ENCODE peak calls at places on chromosomes 12 and 14, in six cellular contexts. W, H, Q, X, S and Z are unnamed samples.
A peak's percentile ranks its signal among the peaks of the same experiment; 100 is the strongest.

GRCh38 chr14:31127690-31128089 is 79.9 kb downstream of the HECTD1 start:
- DNase-seq in W (no peak), Q (no peak), S (peak; percentile 55), X (no peak), H (no peak), Z (no peak)

GRCh38 chr12:88658009-88658408 is 77.7 kb upstream of the KITLG start:
- DNase-seq in W (no peak), Q (no peak), H (no peak), X (no peak), S (no peak), Z (no peak)

GRCh38 chr14:99039316-99040041 is 232.5 kb downstream of the BCL11B start:
- DNase-seq in Q (no peak), X (no peak), H (no peak), S (no peak), W (no peak), Z (no peak)

GRCh38 chr12:64609543-64610091 is 678 bp upstream of the RASSF3 start:
- DNase-seq in S (no peak), X (peak; percentile 20), Q (no peak), W (no peak), H (no peak), Z (no peak)

GRCh38 chr12:46387697-46388096 is 15.1 kb upstream of the SLC38A2 start:
- DNase-seq in X (no peak), H (no peak), Q (peak; percentile 78), W (no peak), S (no peak), Z (no peak)

GRCh38 chr14:105864651-105865265 is 338.4 kb downstream of the TMEM121 start:
- DNase-seq in S (no peak), Q (peak; percentile 54), W (peak; percentile 8), X (no peak), H (peak; percentile 7), Z (peak; percentile 8)

GRCh38 chr12:109529618-109530300 is 43.5 kb downstream of the MMAB start:
- DNase-seq in Q (no peak), X (no peak), W (no peak), H (no peak), S (no peak), Z (no peak)

GRCh38 chr14:66746316-66747006 is 238.5 kb downstream of the GPHN start:
- DNase-seq in W (no peak), Q (no peak), S (peak; percentile 12), X (peak; percentile 58), H (no peak), Z (peak; percentile 7)

GRCh38 chr12:15088115-15088514 is 115.3 kb downstream of the PDE6H start:
- DNase-seq in W (no peak), X (no peak), S (no peak), H (no peak), Q (no peak), Z (no peak)

GRCh38 chr12:99390707-99391106 is 256.8 kb upstream of the GARIN6 start:
- DNase-seq in S (no peak), W (no peak), H (peak; percentile 15), X (no peak), Q (no peak), Z (no peak)

GRCh38 chr12:3101309-3102022 is 24.3 kb downstream of the TSPAN9 start:
- DNase-seq in H (no peak), X (peak; percentile 57), W (no peak), S (no peak), Q (no peak), Z (no peak)

GRCh38 chr12:126668961-126669360 is 1598.0 kb upstream of the TMEM132C start:
- DNase-seq in X (no peak), W (no peak), S (no peak), H (no peak), Q (no peak), Z (no peak)

GRCh38 chr14:21206753-21207684 is 51.2 kb upstream of the OR5AU1 start:
- DNase-seq in X (no peak), Q (no peak), S (no peak), H (no peak), W (no peak), Z (no peak)

GRCh38 chr12:91777268-91777997 is 368.2 kb downstream of the BTG1 start:
- DNase-seq in H (no peak), Q (no peak), S (peak; percentile 0), X (peak; percentile 1), W (no peak), Z (no peak)

GRCh38 chr12:76020281-76020680 is 11.3 kb downstream of the PHLDA1 start:
- DNase-seq in X (peak; percentile 80), H (no peak), W (peak; percentile 29), S (no peak), Q (peak; percentile 78), Z (no peak)

GRCh38 chr12:52494100-52494499 is 1.0 kb upstream of the KRT6A start:
- DNase-seq in W (no peak), Q (no peak), S (no peak), X (no peak), H (no peak), Z (no peak)

GRCh38 chr14:26138764-26139445 is 458.9 kb downstream of the NOVA1 start:
- DNase-seq in H (no peak), S (no peak), W (no peak), X (no peak), Q (no peak), Z (no peak)

GRCh38 chr12:125183187-125184067 is 118.2 kb downstream of the AACS start:
- DNase-seq in S (peak; percentile 39), X (peak; percentile 66), Q (peak; percentile 92), W (peak; percentile 53), H (peak; percentile 78), Z (peak; percentile 62)

GRCh38 chr14:99822166-99822527 is 28.9 kb downstream of the EML1 start:
- DNase-seq in H (no peak), X (no peak), Q (no peak), W (no peak), S (no peak), Z (no peak)

GRCh38 chr12:78559441-78559840 is 305.1 kb upstream of the SYT1 start:
- DNase-seq in S (no peak), Q (no peak), W (no peak), X (peak; percentile 6), H (no peak), Z (no peak)

GRCh38 chr12:54300267-54300731 is 516 bp downstream of the NFE2 start:
- DNase-seq in S (no peak), Q (no peak), H (no peak), W (no peak), X (no peak), Z (no peak)

GRCh38 chr12:53287741-53288216 is 7.6 kb upstream of the PFDN5 start:
- DNase-seq in W (peak; percentile 63), H (peak; percentile 72), Q (peak; percentile 91), S (peak; percentile 38), X (peak; percentile 61), Z (peak; percentile 82)

GRCh38 chr12:104304261-104305004 is 894 bp downstream of the EID3 start:
- DNase-seq in S (no peak), W (no peak), X (no peak), H (no peak), Q (no peak), Z (no peak)

DNA sequence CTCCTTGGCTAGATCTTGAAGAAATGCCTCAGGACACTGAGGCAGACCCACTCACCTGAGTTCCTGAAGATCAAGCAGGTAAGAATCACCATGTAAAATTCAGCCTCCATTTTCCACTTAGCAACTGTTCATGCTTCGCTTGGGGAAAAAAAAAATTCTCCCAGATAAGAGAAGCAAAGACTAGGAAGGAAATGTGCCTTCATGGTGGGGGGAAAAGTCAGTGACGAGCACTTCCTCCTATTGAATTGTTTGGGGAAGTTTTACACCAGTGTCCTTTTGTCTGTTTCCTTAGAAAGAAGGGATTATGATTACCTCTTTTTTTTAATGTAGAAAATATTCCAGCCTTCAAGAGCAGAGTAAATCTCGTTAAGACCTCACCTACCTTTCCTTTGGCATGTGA is at the start of gene PTPRB:
- DNase-seq in W (no peak), S (no peak), H (no peak), Q (no peak), X (no peak), Z (no peak)
- TF ChIP-seq POLR2A in W (no peak), S (no peak), H (no peak), Q (no peak), X (no peak), Z (no peak)

DNA sequence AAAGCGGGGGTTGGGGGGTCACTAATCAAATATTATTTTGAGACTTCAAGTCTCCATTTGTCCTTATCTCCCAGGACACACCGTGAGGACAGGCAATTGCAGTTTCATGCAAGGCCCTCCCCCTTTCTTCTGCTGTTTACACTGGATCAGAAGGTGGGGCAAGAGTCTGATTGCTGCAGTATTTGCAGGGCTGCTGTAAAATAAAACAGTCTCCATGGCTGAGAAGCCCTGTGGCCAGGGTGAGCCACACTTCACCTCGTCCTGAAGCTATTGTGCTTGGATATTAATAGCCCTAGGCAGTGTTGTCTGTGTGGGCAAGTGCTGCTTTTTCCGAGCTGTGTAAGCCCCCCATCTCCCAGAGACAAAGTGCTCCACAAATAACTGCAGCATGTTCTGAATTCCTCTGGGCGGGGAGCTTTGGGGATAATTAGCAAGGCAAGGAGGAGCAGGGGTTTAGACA is 187.4 kb upstream of the NTF3 start:
- DNase-seq in X (no peak), S (no peak), W (no peak), H (no peak), Q (no peak), Z (no peak)
- H3K4me1 ChIP-seq in X (peaks cover 3% of the 10 kb centered on the region), S (no peaks in the 10 kb centered on the region), W (no peaks in the 10 kb centered on the region), H (no peaks in the 10 kb centered on the region), Q (no peaks in the 10 kb centered on the region), Z (no peaks in the 10 kb centered on the region)

GRCh38 chr14:24135584-24135833 is 485 bp upstream of the PSME1 start:
- DNase-seq in X (no peak), S (no peak), H (no peak), W (no peak), Q (no peak), Z (no peak)

GRCh38 chr14:24136684-24137528 is 912 bp downstream of the PSME1 start:
- DNase-seq in Q (peak; percentile 76), S (no peak), H (no peak), W (no peak), X (no peak), Z (no peak)

GRCh38 chr14:24137529-24138395 is 1.8 kb downstream of the PSME1 start:
- DNase-seq in H (no peak), W (no peak), S (no peak), Q (peak; percentile 69), X (no peak), Z (no peak)

GRCh38 chr14:24133730-24134129 is 2.3 kb upstream of the PSME1 start:
- DNase-seq in W (no peak), S (no peak), Q (no peak), H (no peak), X (no peak), Z (no peak)

GRCh38 chr14:24135834-24136683 is at the start of gene PSME1:
- DNase-seq in H (peak; percentile 94), X (peak; percentile 82), W (peak; percentile 95), Q (peak; percentile 99), S (peak; percentile 93), Z (peak; percentile 89)
- TF ChIP-seq POLR2A in H (no peak), X (no peak), W (peak; percentile 66), Q (no peak), S (peak; percentile 31), Z (peak; percentile 10)

GRCh38 chr12:55715833-55716581 is at the start of gene BLOC1S1:
- DNase-seq in Q (peak; percentile 98), H (peak; percentile 94), X (peak; percentile 91), S (peak; percentile 86), W (peak; percentile 95), Z (peak; percentile 93)

GRCh38 chr12:55712154-55712553 is 3.7 kb upstream of the BLOC1S1 start:
- DNase-seq in H (no peak), W (no peak), X (no peak), S (no peak), Q (peak; percentile 39), Z (no peak)

GRCh38 chr12:55713721-55714120 is 2.1 kb upstream of the BLOC1S1 start:
- DNase-seq in X (peak; percentile 89), Q (no peak), S (no peak), W (no peak), H (no peak), Z (no peak)

GRCh38 chr12:55715169-55715764 is 579 bp upstream of the BLOC1S1 start:
- DNase-seq in H (no peak), Q (no peak), X (no peak), W (no peak), S (no peak), Z (no peak)

GRCh38 chr12:55712700-55713415 is 3.0 kb upstream of the BLOC1S1 start:
- DNase-seq in S (no peak), Q (peak; percentile 18), H (no peak), X (no peak), W (no peak), Z (no peak)
- H3K4me1 ChIP-seq in S (peaks cover 29% of the 10 kb centered on the region), Q (peaks cover 52% of the 10 kb centered on the region), H (peaks cover 38% of the 10 kb centered on the region), X (peaks cover 24% of the 10 kb centered on the region), W (peaks cover 10% of the 10 kb centered on the region), Z (peaks cover 90% of the 10 kb centered on the region)